ENCODE peak calls at places on chromosomes 12 and 14, in six cellular contexts. One of them, this sample, is unnamed.

GRCh38 chr14:103561381-103562134 is 899 bp downstream of the BAG5 start:
- DNase-seq in esophagus muscularis mucosa: no peak
- DNase-seq in WTC11: no peak
- DNase-seq in IMR-90: peak
- DNase-seq in DND-41: peak
- DNase-seq in cardiac muscle cell: peak
- DNase-seq in this sample: peak

GRCh38 chr14:77027538-77028383 is 747 bp downstream of the IRF2BPL start:
- DNase-seq in esophagus muscularis mucosa: no peak
- DNase-seq in WTC11: peak
- DNase-seq in IMR-90: peak
- DNase-seq in DND-41: peak
- DNase-seq in cardiac muscle cell: peak
- DNase-seq in this sample: peak

GRCh38 chr12:94204647-94205247 is 56.4 kb downstream of the PLXNC1 start:
- DNase-seq in esophagus muscularis mucosa: no peak
- DNase-seq in WTC11: no peak
- DNase-seq in IMR-90: no peak
- DNase-seq in DND-41: no peak
- DNase-seq in cardiac muscle cell: peak
- DNase-seq in this sample: no peak

GRCh38 chr14:99181246-99181645 is 90.8 kb downstream of the BCL11B start:
- DNase-seq in esophagus muscularis mucosa: no peak
- DNase-seq in WTC11: no peak
- DNase-seq in IMR-90: no peak
- DNase-seq in DND-41: no peak
- DNase-seq in cardiac muscle cell: no peak
- DNase-seq in this sample: no peak

GRCh38 chr12:25705256-25705655 is 152.2 kb upstream of the LMNTD1 start:
- DNase-seq in esophagus muscularis mucosa: no peak
- DNase-seq in WTC11: no peak
- DNase-seq in IMR-90: no peak
- DNase-seq in DND-41: no peak
- DNase-seq in cardiac muscle cell: no peak
- DNase-seq in this sample: no peak

GRCh38 chr12:93482721-93483120 is 15.4 kb downstream of the MRPL42 start:
- DNase-seq in esophagus muscularis mucosa: no peak
- DNase-seq in WTC11: no peak
- DNase-seq in IMR-90: no peak
- DNase-seq in DND-41: no peak
- DNase-seq in cardiac muscle cell: no peak
- DNase-seq in this sample: no peak

GRCh38 chr14:103074699-103075341 is 9.2 kb upstream of the LBHD2 start:
- DNase-seq in esophagus muscularis mucosa: no peak
- DNase-seq in WTC11: no peak
- DNase-seq in IMR-90: no peak
- DNase-seq in DND-41: no peak
- DNase-seq in cardiac muscle cell: peak
- DNase-seq in this sample: no peak

GRCh38 chr14:59181804-59182203 is 6.7 kb upstream of the DAAM1 start:
- DNase-seq in esophagus muscularis mucosa: no peak
- DNase-seq in WTC11: no peak
- DNase-seq in IMR-90: no peak
- DNase-seq in DND-41: no peak
- DNase-seq in cardiac muscle cell: no peak
- DNase-seq in this sample: no peak

GRCh38 chr12:124305776-124306685 is 11.1 kb downstream of the RFLNA start:
- DNase-seq in esophagus muscularis mucosa: no peak
- DNase-seq in WTC11: no peak
- DNase-seq in IMR-90: no peak
- DNase-seq in DND-41: no peak
- DNase-seq in cardiac muscle cell: no peak
- DNase-seq in this sample: no peak

GRCh38 chr12:63302269-63302940 is 151.4 kb upstream of the AVPR1A start:
- DNase-seq in esophagus muscularis mucosa: no peak
- DNase-seq in WTC11: no peak
- DNase-seq in IMR-90: no peak
- DNase-seq in DND-41: no peak
- DNase-seq in cardiac muscle cell: no peak
- DNase-seq in this sample: no peak

GRCh38 chr14:105525861-105526780 is at the start of gene TMEM121:
- DNase-seq in esophagus muscularis mucosa: no peak
- DNase-seq in WTC11: peak
- DNase-seq in IMR-90: no peak
- DNase-seq in DND-41: no peak
- DNase-seq in cardiac muscle cell: peak
- DNase-seq in this sample: peak

GRCh38 chr12:101298426-101298825 is 18.5 kb downstream of the UTP20 start:
- DNase-seq in esophagus muscularis mucosa: no peak
- DNase-seq in WTC11: no peak
- DNase-seq in IMR-90: peak
- DNase-seq in DND-41: no peak
- DNase-seq in cardiac muscle cell: no peak
- DNase-seq in this sample: no peak

GRCh38 chr12:46983959-46984833 is 95.2 kb upstream of the PCED1B start:
- DNase-seq in esophagus muscularis mucosa: no peak
- DNase-seq in WTC11: peak
- DNase-seq in IMR-90: peak
- DNase-seq in DND-41: peak
- DNase-seq in cardiac muscle cell: peak
- DNase-seq in this sample: peak

GRCh38 chr14:73965206-73965605 is 15.1 kb downstream of the COQ6 start:
- DNase-seq in esophagus muscularis mucosa: no peak
- DNase-seq in WTC11: no peak
- DNase-seq in IMR-90: no peak
- DNase-seq in DND-41: no peak
- DNase-seq in cardiac muscle cell: no peak
- DNase-seq in this sample: no peak

GRCh38 chr14:104291123-104292000 is 153.0 kb downstream of the KIF26A start:
- DNase-seq in esophagus muscularis mucosa: no peak
- DNase-seq in WTC11: peak
- DNase-seq in IMR-90: no peak
- DNase-seq in DND-41: no peak
- DNase-seq in cardiac muscle cell: peak
- DNase-seq in this sample: peak

GRCh38 chr12:67721216-67721615 is 72.7 kb downstream of the DYRK2 start:
- DNase-seq in esophagus muscularis mucosa: no peak
- DNase-seq in WTC11: no peak
- DNase-seq in IMR-90: no peak
- DNase-seq in DND-41: no peak
- DNase-seq in cardiac muscle cell: peak
- DNase-seq in this sample: no peak

GRCh38 chr12:53560386-53560785 is 53.1 kb upstream of the NPFF start:
- DNase-seq in esophagus muscularis mucosa: no peak
- DNase-seq in WTC11: no peak
- DNase-seq in IMR-90: peak
- DNase-seq in DND-41: no peak
- DNase-seq in cardiac muscle cell: no peak
- DNase-seq in this sample: no peak

GRCh38 chr12:131640436-131640969 is 70.4 kb upstream of the SFSWAP start:
- DNase-seq in esophagus muscularis mucosa: no peak
- DNase-seq in WTC11: no peak
- DNase-seq in IMR-90: no peak
- DNase-seq in DND-41: no peak
- DNase-seq in cardiac muscle cell: no peak
- DNase-seq in this sample: no peak

GRCh38 chr12:93315907-93316622 is 61.7 kb upstream of the NUDT4 start:
- DNase-seq in esophagus muscularis mucosa: no peak
- DNase-seq in WTC11: no peak
- DNase-seq in IMR-90: peak
- DNase-seq in DND-41: no peak
- DNase-seq in cardiac muscle cell: no peak
- DNase-seq in this sample: no peak

GRCh38 chr14:95849761-95850160 is 26.9 kb upstream of the TUNAR start:
- DNase-seq in esophagus muscularis mucosa: no peak
- DNase-seq in WTC11: no peak
- DNase-seq in IMR-90: no peak
- DNase-seq in DND-41: no peak
- DNase-seq in cardiac muscle cell: no peak
- DNase-seq in this sample: no peak

GRCh38 chr14:100532916-100533630 is 54.1 kb downstream of the BEGAIN start:
- DNase-seq in esophagus muscularis mucosa: peak
- DNase-seq in WTC11: no peak
- DNase-seq in IMR-90: peak
- DNase-seq in DND-41: peak
- DNase-seq in cardiac muscle cell: no peak
- DNase-seq in this sample: no peak

GRCh38 chr14:95305145-95305544 is 14.6 kb downstream of the CLMN start:
- DNase-seq in esophagus muscularis mucosa: no peak
- DNase-seq in WTC11: no peak
- DNase-seq in IMR-90: no peak
- DNase-seq in DND-41: no peak
- DNase-seq in cardiac muscle cell: no peak
- DNase-seq in this sample: no peak

GRCh38 chr12:2084553-2085296 is 31.9 kb downstream of the CACNA1C start:
- DNase-seq in esophagus muscularis mucosa: no peak
- DNase-seq in WTC11: no peak
- DNase-seq in IMR-90: peak
- DNase-seq in DND-41: no peak
- DNase-seq in cardiac muscle cell: no peak
- DNase-seq in this sample: no peak

GRCh38 chr12:12685305-12685704 is 10.7 kb downstream of the GPR19 start:
- DNase-seq in esophagus muscularis mucosa: no peak
- DNase-seq in WTC11: peak
- DNase-seq in IMR-90: no peak
- DNase-seq in DND-41: no peak
- DNase-seq in cardiac muscle cell: no peak
- DNase-seq in this sample: no peak

GRCh38 chr14:93135399-93135798 is 19.7 kb upstream of the ITPK1 start:
- DNase-seq in esophagus muscularis mucosa: no peak
- DNase-seq in WTC11: no peak
- DNase-seq in IMR-90: no peak
- DNase-seq in DND-41: no peak
- DNase-seq in cardiac muscle cell: no peak
- DNase-seq in this sample: no peak

GRCh38 chr14:93128785-93129459 is 13.2 kb upstream of the ITPK1 start:
- DNase-seq in esophagus muscularis mucosa: no peak
- DNase-seq in WTC11: no peak
- DNase-seq in IMR-90: no peak
- DNase-seq in DND-41: no peak
- DNase-seq in cardiac muscle cell: peak
- DNase-seq in this sample: no peak

GRCh38 chr14:93136009-93136408 is 20.3 kb upstream of the ITPK1 start:
- DNase-seq in esophagus muscularis mucosa: no peak
- DNase-seq in WTC11: no peak
- DNase-seq in IMR-90: no peak
- DNase-seq in DND-41: no peak
- DNase-seq in cardiac muscle cell: no peak
- DNase-seq in this sample: no peak

GRCh38 chr14:93133476-93133875 is 17.8 kb upstream of the ITPK1 start:
- DNase-seq in esophagus muscularis mucosa: no peak
- DNase-seq in WTC11: no peak
- DNase-seq in IMR-90: peak
- DNase-seq in DND-41: no peak
- DNase-seq in cardiac muscle cell: no peak
- DNase-seq in this sample: no peak

DNA sequence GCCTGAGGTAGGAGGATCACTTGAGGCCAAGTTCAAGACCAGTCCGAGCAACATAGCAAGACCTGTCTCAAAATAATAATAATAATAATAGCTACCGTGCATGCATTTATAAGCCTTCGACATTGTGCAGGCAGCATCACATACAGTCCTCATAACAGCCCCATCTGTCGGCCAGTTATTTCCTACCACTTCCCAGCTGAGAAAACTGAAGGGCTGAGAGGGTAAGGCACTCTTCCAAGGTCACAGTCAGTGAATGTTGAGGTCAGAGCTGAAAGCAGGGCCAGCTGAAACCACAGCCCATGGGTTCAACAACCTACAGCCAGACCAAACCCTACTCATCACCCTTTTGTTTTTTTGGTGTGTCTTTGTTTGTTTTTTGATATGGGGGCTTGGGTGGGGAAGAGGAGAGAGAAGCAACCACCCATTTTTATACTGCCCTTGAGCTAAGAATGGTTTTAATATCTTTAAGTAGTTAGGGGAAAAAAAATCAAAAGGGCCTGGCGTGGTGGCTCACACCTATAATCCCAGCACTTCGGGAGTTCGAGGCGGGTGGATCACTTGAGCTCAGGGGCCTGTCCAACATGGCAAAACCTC is 16.8 kb upstream of the ITPK1 start:
- DNase-seq in esophagus muscularis mucosa: no peak
- DNase-seq in WTC11: no peak
- DNase-seq in IMR-90: peak
- DNase-seq in DND-41: no peak
- DNase-seq in cardiac muscle cell: peak
- DNase-seq in this sample: peak
- TF ChIP-seq CTCF in esophagus muscularis mucosa: no peak
- TF ChIP-seq CTCF in WTC11: no peak
- TF ChIP-seq CTCF in IMR-90: peak
- TF ChIP-seq CTCF in DND-41: no peak
- TF ChIP-seq CTCF in cardiac muscle cell: peak
- TF ChIP-seq CTCF in this sample: no peak

GRCh38 chr14:89252887-89253532 is 164.0 kb downstream of the FOXN3 start:
- DNase-seq in esophagus muscularis mucosa: no peak
- DNase-seq in WTC11: peak
- DNase-seq in IMR-90: peak
- DNase-seq in DND-41: no peak
- DNase-seq in cardiac muscle cell: peak
- DNase-seq in this sample: no peak
- TF ChIP-seq CTCF in esophagus muscularis mucosa: no peak
- TF ChIP-seq CTCF in WTC11: no peak
- TF ChIP-seq CTCF in IMR-90: no peak
- TF ChIP-seq CTCF in DND-41: no peak
- TF ChIP-seq CTCF in cardiac muscle cell: no peak
- TF ChIP-seq CTCF in this sample: no peak

GRCh38 chr14:69154779-69155178 is 1.9 kb upstream of the DCAF5 start:
- DNase-seq in esophagus muscularis mucosa: no peak
- DNase-seq in WTC11: no peak
- DNase-seq in IMR-90: no peak
- DNase-seq in DND-41: no peak
- DNase-seq in cardiac muscle cell: peak
- DNase-seq in this sample: no peak
- TF ChIP-seq CTCF in esophagus muscularis mucosa: no peak
- TF ChIP-seq CTCF in WTC11: no peak
- TF ChIP-seq CTCF in IMR-90: no peak
- TF ChIP-seq CTCF in DND-41: no peak
- TF ChIP-seq CTCF in cardiac muscle cell: no peak
- TF ChIP-seq CTCF in this sample: no peak

GRCh38 chr14:85527458-85527857 is 2.5 kb upstream of the FLRT2 start:
- DNase-seq in esophagus muscularis mucosa: no peak
- DNase-seq in WTC11: no peak
- DNase-seq in IMR-90: no peak
- DNase-seq in DND-41: no peak
- DNase-seq in cardiac muscle cell: no peak
- DNase-seq in this sample: no peak

GRCh38 chr14:85527006-85527405 is 2.9 kb upstream of the FLRT2 start:
- DNase-seq in esophagus muscularis mucosa: no peak
- DNase-seq in WTC11: no peak
- DNase-seq in IMR-90: peak
- DNase-seq in DND-41: no peak
- DNase-seq in cardiac muscle cell: no peak
- DNase-seq in this sample: no peak

GRCh38 chr14:85529803-85530574 is at the start of gene FLRT2:
- DNase-seq in esophagus muscularis mucosa: no peak
- DNase-seq in WTC11: peak
- DNase-seq in IMR-90: peak
- DNase-seq in DND-41: no peak
- DNase-seq in cardiac muscle cell: peak
- DNase-seq in this sample: peak

GRCh38 chr14:85528882-85529585 is 910 bp upstream of the FLRT2 start:
- DNase-seq in esophagus muscularis mucosa: no peak
- DNase-seq in WTC11: no peak
- DNase-seq in IMR-90: peak
- DNase-seq in DND-41: no peak
- DNase-seq in cardiac muscle cell: no peak
- DNase-seq in this sample: no peak

GRCh38 chr14:85528080-85528881 is 1.7 kb upstream of the FLRT2 start:
- DNase-seq in esophagus muscularis mucosa: no peak
- DNase-seq in WTC11: peak
- DNase-seq in IMR-90: peak
- DNase-seq in DND-41: no peak
- DNase-seq in cardiac muscle cell: peak
- DNase-seq in this sample: peak
- TF ChIP-seq CTCF in esophagus muscularis mucosa: peak
- TF ChIP-seq CTCF in WTC11: no peak
- TF ChIP-seq CTCF in IMR-90: peak
- TF ChIP-seq CTCF in DND-41: no peak
- TF ChIP-seq CTCF in cardiac muscle cell: peak
- TF ChIP-seq CTCF in this sample: no peak

This sample was measured in endothelial cell.